ENCODE peak calls at places on chromosomes 1 and 21, in nine cellular contexts. I is cardiac muscle cell; U is psoas muscle; Q is AG09309; C is activated T-cell treated with anti-CD3 and anti-CD28 coated beads, Interleukin-2, amount 50 U/mL, for 4 hours; E is effector memory CD4-positive, alpha-beta T cell; H is iPS DF 6.9; W is ecto neural progenitor cell; M is ELR. S is an unnamed sample.

GRCh38 chr1:153617677-153618076 is 1.6 kb upstream of the S100A14 start:
- DNase-seq in I (no peak), U (peak; percentile 95), Q (no peak), C (peak; percentile 68), E (peak; percentile 19), H (peak; percentile 57), W (peak; percentile 69), M (peak; percentile 89), S (peak; percentile 54)

GRCh38 chr1:145720878-145721671 is 1.8 kb downstream of the CD160 start:
- DNase-seq in I (peak; percentile 85), U (peak; percentile 81), Q (no peak), C (peak; percentile 65), E (peak; percentile 30), H (peak; percentile 48), W (peak; percentile 89), M (peak; percentile 88), S (peak; percentile 14)

GRCh38 chr1:227244339-227245118 is 73.8 kb downstream of the CDC42BPA start:
- DNase-seq in I (no peak), U (no peak), Q (no peak), C (no peak), E (no peak), H (no peak), W (no peak), M (no peak), S (no peak)

GRCh38 chr1:233614173-233614742 is 352 bp downstream of the KCNK1 start:
- DNase-seq in I (peak; percentile 67), U (peak; percentile 55), Q (no peak), C (no peak), E (no peak), H (no peak), W (peak; percentile 69), M (peak; percentile 2), S (peak; percentile 1)

GRCh38 chr1:117967900-117968299 is 38.4 kb downstream of the WDR3 start:
- DNase-seq in I (peak; percentile 2), U (no peak), Q (no peak), C (no peak), E (no peak), H (no peak), W (no peak), M (no peak), S (peak; percentile 33)

GRCh38 chr21:44722701-44723100 is 11.3 kb upstream of the TSPEAR start:
- DNase-seq in I (no peak), U (no peak), Q (no peak), C (no peak), E (no peak), H (no peak), W (no peak), M (no peak), S (peak; percentile 40)

GRCh38 chr1:17665950-17666720 is 89.0 kb upstream of the ACTL8 start:
- DNase-seq in I (no peak), U (no peak), Q (no peak), C (no peak), E (no peak), H (no peak), W (no peak), M (peak; percentile 55), S (no peak)

GRCh38 chr1:167161242-167161641 is 59.4 kb upstream of the POU2F1 start:
- DNase-seq in I (no peak), U (no peak), Q (no peak), C (no peak), E (no peak), H (no peak), W (no peak), M (peak; percentile 49), S (no peak)

GRCh38 chr1:246897302-246897701 is 34.4 kb downstream of the AHCTF1 start:
- DNase-seq in I (no peak), U (no peak), Q (no peak), C (no peak), E (no peak), H (no peak), W (no peak), M (no peak), S (no peak)

GRCh38 chr1:68046423-68046822 is 4.0 kb downstream of the DIRAS3 start:
- DNase-seq in I (no peak), U (no peak), Q (no peak), C (no peak), E (no peak), H (no peak), W (no peak), M (no peak), S (no peak)

GRCh38 chr21:17585875-17586450 is 26.7 kb downstream of the BTG3 start:
- DNase-seq in I (peak; percentile 53), U (no peak), Q (peak; percentile 13), C (no peak), E (no peak), H (no peak), W (no peak), M (peak; percentile 68), S (no peak)

GRCh38 chr21:44878053-44878982 is 4.8 kb upstream of the PTTG1IP start:
- DNase-seq in I (no peak), U (no peak), Q (no peak), C (no peak), E (no peak), H (no peak), W (no peak), M (no peak), S (no peak)

GRCh38 chr21:44326716-44327602 is 12.2 kb downstream of the CFAP410 start:
- DNase-seq in I (no peak), U (no peak), Q (no peak), C (no peak), E (no peak), H (no peak), W (no peak), M (no peak), S (no peak)

GRCh38 chr1:227766015-227766634 is 30.9 kb downstream of the SNAP47 start:
- DNase-seq in I (no peak), U (no peak), Q (no peak), C (peak; percentile 54), E (peak; percentile 75), H (no peak), W (no peak), M (peak; percentile 55), S (peak; percentile 99)

GRCh38 chr1:234969011-234969441 is 159.6 kb downstream of the TOMM20 start:
- DNase-seq in I (no peak), U (no peak), Q (no peak), C (no peak), E (no peak), H (no peak), W (peak; percentile 26), M (no peak), S (no peak)

GRCh38 chr1:11335417-11336070 is 62.5 kb downstream of the UBIAD1 start:
- DNase-seq in I (no peak), U (no peak), Q (no peak), C (no peak), E (no peak), H (no peak), W (no peak), M (no peak), S (no peak)

GRCh38 chr1:84972377-84972987 is 24.4 kb downstream of the MCOLN2 start:
- DNase-seq in I (no peak), U (no peak), Q (no peak), C (no peak), E (no peak), H (no peak), W (no peak), M (peak; percentile 28), S (no peak)

GRCh38 chr1:163071381-163072255 is 2.5 kb downstream of the RGS4 start:
- DNase-seq in I (peak; percentile 77), U (peak; percentile 54), Q (peak; percentile 55), C (peak; percentile 9), E (no peak), H (peak; percentile 25), W (peak; percentile 73), M (peak; percentile 96), S (peak; percentile 92)

GRCh38 chr1:1461721-1462317 is 9.7 kb upstream of the ATAD3B start:
- DNase-seq in I (no peak), U (no peak), Q (no peak), C (no peak), E (no peak), H (no peak), W (no peak), M (no peak), S (peak; percentile 34)

GRCh38 chr1:24316659-24317058 is 2.5 kb upstream of the GRHL3 start:
- DNase-seq in I (no peak), U (no peak), Q (no peak), C (no peak), E (no peak), H (no peak), W (no peak), M (no peak), S (no peak)

GRCh38 chr1:225441314-225442119 is 13.7 kb upstream of the LBR start:
- DNase-seq in I (no peak), U (no peak), Q (no peak), C (no peak), E (no peak), H (no peak), W (no peak), M (no peak), S (peak; percentile 57)

GRCh38 chr1:153488731-153489130 is 28.3 kb upstream of the S100A7 start:
- DNase-seq in I (peak; percentile 50), U (no peak), Q (no peak), C (no peak), E (no peak), H (no peak), W (no peak), M (peak; percentile 46), S (peak; percentile 9)

GRCh38 chr1:183454377-183454776 is 17.9 kb upstream of the SMG7 start:
- DNase-seq in I (no peak), U (no peak), Q (no peak), C (no peak), E (no peak), H (no peak), W (no peak), M (peak; percentile 87), S (no peak)

GRCh38 chr1:169160845-169161511 is 54.5 kb downstream of the ATP1B1 start:
- DNase-seq in I (no peak), U (no peak), Q (no peak), C (no peak), E (no peak), H (no peak), W (no peak), M (peak; percentile 67), S (no peak)

GRCh38 chr1:234602334-234603220 is 7.4 kb downstream of the IRF2BP2 start:
- DNase-seq in I (no peak), U (no peak), Q (peak; percentile 88), C (no peak), E (no peak), H (no peak), W (no peak), M (peak; percentile 98), S (peak; percentile 74)

GRCh38 chr1:202576816-202577215 is 133.4 kb downstream of the SYT2 start:
- DNase-seq in I (no peak), U (no peak), Q (peak; percentile 73), C (no peak), E (no peak), H (no peak), W (no peak), M (peak; percentile 40), S (no peak)

GRCh38 chr1:53511933-53512806 is 53.0 kb downstream of the DMRTB1 start:
- DNase-seq in I (peak; percentile 92), U (no peak), Q (peak; percentile 97), C (no peak), E (no peak), H (no peak), W (no peak), M (peak; percentile 21), S (peak; percentile 40)

GRCh38 chr21:34073749-34074282 is 438 bp downstream of the MRPS6 start:
- DNase-seq in I (peak; percentile 56), U (peak; percentile 70), Q (no peak), C (peak; percentile 42), E (no peak), H (no peak), W (peak; percentile 60), M (peak; percentile 37), S (no peak)

GRCh38 chr1:117425050-117425734 is 57.9 kb downstream of the MAN1A2 start:
- DNase-seq in I (no peak), U (no peak), Q (no peak), C (no peak), E (no peak), H (no peak), W (no peak), M (no peak), S (no peak)

GRCh38 chr1:28115267-28115666 is 26.9 kb upstream of the EYA3 start:
- DNase-seq in I (no peak), U (no peak), Q (no peak), C (no peak), E (peak; percentile 13), H (no peak), W (no peak), M (no peak), S (no peak)

GRCh38 chr1:11787251-11787803 is 18.4 kb downstream of the MTHFR start:
- DNase-seq in I (peak; percentile 78), U (peak; percentile 80), Q (no peak), C (no peak), E (no peak), H (no peak), W (no peak), M (peak; percentile 19), S (no peak)

S was measured in DMS153.